ENCODE peak calls at places on chromosomes 11 and 22, in four cellular contexts. D is mesenchymal stem cell, G is HAP-1, S is heart left ventricle. J is an unnamed sample.

GRCh38 chr11:65653229-65654225 is 9.2 kb downstream of the RELA start:
- DNase-seq in D (no peak), G (no peak), S (peak; percentile 10), J (no peak)

GRCh38 chr22:30314918-30315317 is 11.8 kb downstream of the TBC1D10A start:
- DNase-seq in D (peak; percentile 68), G (no peak), S (no peak), J (no peak)

GRCh38 chr11:6646631-6647281 is 8.9 kb downstream of the DCHS1 start:
- DNase-seq in D (peak; percentile 56), G (no peak), S (peak; percentile 71), J (peak; percentile 58)

GRCh38 chr11:65530157-65530496 is 5.2 kb downstream of the SCYL1 start:
- DNase-seq in D (no peak), G (no peak), S (no peak), J (no peak)

GRCh38 chr11:86639172-86639571 is 33.2 kb downstream of the ME3 start:
- DNase-seq in D (peak; percentile 25), G (no peak), S (no peak), J (no peak)

GRCh38 chr11:103661991-103662390 is 374.4 kb upstream of the DDI1 start:
- DNase-seq in D (no peak), G (no peak), S (no peak), J (no peak)

GRCh38 chr11:123356539-123356938 is 73.5 kb upstream of the GRAMD1B start:
- DNase-seq in D (no peak), G (no peak), S (no peak), J (no peak)

GRCh38 chr11:14793546-14793945 is 98.5 kb downstream of the CYP2R1 start:
- DNase-seq in D (no peak), G (no peak), S (no peak), J (no peak)

GRCh38 chr11:5809122-5809519 is 397 bp downstream of the OR52N2 start:
- DNase-seq in D (peak; percentile 2), G (no peak), S (no peak), J (no peak)

GRCh38 chr11:67311556-67312082 is 8.3 kb downstream of the SSH3 start:
- DNase-seq in D (no peak), G (no peak), S (no peak), J (no peak)

GRCh38 chr11:110425751-110426545 is 3.8 kb upstream of the FDX1 start:
- DNase-seq in D (peak; percentile 77), G (no peak), S (no peak), J (no peak)

GRCh38 chr22:17085277-17086091 is 684 bp downstream of the IL17RA start:
- DNase-seq in D (peak; percentile 40), G (no peak), S (no peak), J (no peak)

GRCh38 chr11:70189622-70190021 is 13.5 kb upstream of the FADD start:
- DNase-seq in D (no peak), G (no peak), S (no peak), J (no peak)

DNA sequence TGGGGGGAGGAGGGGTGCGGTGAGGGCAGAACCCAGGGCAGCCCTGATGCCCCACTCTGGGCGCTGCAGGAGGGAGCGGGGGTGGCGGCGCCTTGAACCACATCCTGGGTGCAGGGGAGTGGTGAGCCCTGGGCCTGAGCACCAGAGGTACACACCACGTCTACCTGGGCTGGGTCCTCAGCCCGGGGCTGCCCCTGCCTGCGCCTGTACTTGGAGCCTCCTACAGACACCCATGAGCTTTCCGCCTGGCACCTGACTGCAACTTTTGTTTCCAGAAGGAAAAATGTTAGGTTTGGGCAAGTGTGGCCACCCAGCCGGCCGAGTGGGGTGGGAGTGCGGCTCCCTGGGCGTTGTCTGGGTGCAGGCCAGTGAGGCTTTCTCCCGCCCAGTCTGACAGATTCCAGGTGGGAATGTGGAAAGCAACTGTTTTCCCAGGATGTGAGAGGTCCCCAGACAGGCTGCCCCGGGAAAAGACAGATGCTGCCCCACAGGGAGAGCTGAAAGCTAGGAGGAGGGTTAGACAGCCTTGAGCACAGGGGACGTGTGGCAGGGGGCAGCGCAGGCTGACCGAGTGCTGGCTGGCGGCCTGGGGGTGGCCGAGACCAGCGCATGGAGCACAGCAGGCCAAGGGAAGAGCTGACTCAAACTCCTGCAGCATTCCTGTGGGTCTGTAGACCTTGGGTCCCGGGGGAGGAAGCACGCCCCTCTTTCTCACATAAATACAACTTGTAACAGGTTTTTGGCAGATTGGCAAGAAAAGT is 44.1 kb downstream of the GNB1L start:
- DNase-seq in D (peak; percentile 40), G (no peak), S (no peak), J (no peak)
- H3K27me3 ChIP-seq in D (no peaks in the 10 kb centered on the region), G (no peaks in the 10 kb centered on the region), S (no peaks in the 10 kb centered on the region), J (no peaks in the 10 kb centered on the region)

GRCh38 chr22:49301398-49302149 is 526.1 kb downstream of the BRD1 start:
- DNase-seq in D (no peak), G (no peak), S (no peak), J (no peak)

GRCh38 chr22:49298834-49299750 is 528.6 kb downstream of the BRD1 start:
- DNase-seq in D (no peak), G (no peak), S (no peak), J (no peak)

GRCh38 chr22:49299821-49300231 is 527.8 kb downstream of the BRD1 start:
- DNase-seq in D (no peak), G (no peak), S (no peak), J (no peak)

GRCh38 chr22:49300951-49301397 is 526.7 kb downstream of the BRD1 start:
- DNase-seq in D (no peak), G (no peak), S (no peak), J (no peak)

GRCh38 chr22:49300241-49300640 is 527.4 kb downstream of the BRD1 start:
- DNase-seq in D (no peak), G (no peak), S (no peak), J (no peak)
- H3K9me3 ChIP-seq in D (no peaks in the 10 kb centered on the region), G (no peaks in the 10 kb centered on the region), S (no peaks in the 10 kb centered on the region), J (no peaks in the 10 kb centered on the region)

GRCh38 chr22:37425369-37425768 is 1.9 kb downstream of the ELFN2 start:
- DNase-seq in D (no peak), G (no peak), S (no peak), J (no peak)
- H3K27me3 ChIP-seq in D (no peaks in the 10 kb centered on the region), G (peaks cover 2% of the 10 kb centered on the region), S (peaks cover 86% of the 10 kb centered on the region), J (peaks cover 64% of the 10 kb centered on the region)

GRCh38 chr11:50186146-50186545 is 153.5 kb downstream of the OR4C45 start:
- DNase-seq in D (no peak), G (no peak), S (no peak), J (no peak)

GRCh38 chr11:50182486-50182885 is 149.8 kb downstream of the OR4C45 start:
- DNase-seq in D (no peak), G (no peak), S (peak; percentile 9), J (no peak)

GRCh38 chr11:50192743-50193142 is 160.1 kb downstream of the OR4C45 start:
- DNase-seq in D (no peak), G (no peak), S (no peak), J (no peak)

GRCh38 chr11:50188040-50188439 is 155.4 kb downstream of the OR4C45 start:
- DNase-seq in D (no peak), G (no peak), S (no peak), J (no peak)

GRCh38 chr11:50187220-50187619 is 154.5 kb downstream of the OR4C45 start:
- DNase-seq in D (no peak), G (no peak), S (no peak), J (no peak)
- H3K9me3 ChIP-seq in D (peaks cover 2% of the 10 kb centered on the region), G (no peaks in the 10 kb centered on the region), S (no peaks in the 10 kb centered on the region), J (no peaks in the 10 kb centered on the region)

GRCh38 chr11:31805629-31806185 is 5.4 kb downstream of the PAX6 start:
- DNase-seq in D (no peak), G (no peak), S (no peak), J (no peak)

GRCh38 chr11:31807791-31808074 is 3.4 kb downstream of the PAX6 start:
- DNase-seq in D (no peak), G (no peak), S (no peak), J (no peak)

GRCh38 chr11:31806944-31807790 is 4.0 kb downstream of the PAX6 start:
- DNase-seq in D (no peak), G (no peak), S (no peak), J (no peak)

GRCh38 chr11:31805037-31805628 is 6.0 kb downstream of the PAX6 start:
- DNase-seq in D (no peak), G (no peak), S (no peak), J (no peak)

DNA sequence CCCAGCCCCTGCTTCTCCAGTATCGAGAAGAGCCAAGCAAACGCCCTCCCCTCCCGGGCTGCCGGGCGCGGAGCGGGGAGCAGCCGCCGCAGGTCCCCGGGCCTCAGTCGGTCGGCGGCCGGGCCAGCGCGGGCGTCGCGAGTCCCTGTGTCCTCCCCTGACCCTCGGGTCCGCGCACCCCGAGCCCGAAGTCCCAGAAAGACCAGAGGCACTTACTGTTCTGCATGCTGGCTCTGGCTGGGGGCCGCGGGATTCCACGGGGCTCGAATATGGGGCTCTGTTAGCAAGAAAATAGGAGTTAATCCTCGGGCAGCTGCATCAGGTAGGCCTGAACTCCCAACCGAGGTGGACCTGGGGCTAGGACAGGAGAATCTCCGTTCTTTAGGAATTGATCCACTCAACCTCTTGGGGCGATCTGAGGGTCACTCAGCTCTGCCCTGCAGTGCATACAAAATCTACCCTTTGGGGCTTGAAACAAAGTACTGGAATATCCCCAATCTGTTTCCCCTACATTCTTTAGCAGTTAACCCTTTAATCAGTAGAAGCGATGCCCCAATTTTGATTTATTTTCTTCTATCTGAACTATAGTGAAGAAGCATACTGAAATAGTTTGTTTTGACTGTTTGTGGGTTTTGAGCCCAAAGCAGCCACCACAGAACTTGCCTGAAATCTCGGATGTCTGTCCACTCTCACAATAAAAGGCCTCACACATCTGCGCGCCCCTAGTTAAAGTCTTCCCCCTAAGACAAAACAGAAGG is 4.8 kb downstream of the PAX6 start:
- DNase-seq in D (no peak), G (no peak), S (no peak), J (no peak)
- H3K27me3 ChIP-seq in D (peaks cover 89% of the 10 kb centered on the region), G (peaks cover 11% of the 10 kb centered on the region), S (peaks cover 100% of the 10 kb centered on the region), J (peaks cover 98% of the 10 kb centered on the region)

GRCh38 chr22:48753752-48754517 is 1073.7 kb downstream of the BRD1 start:
- DNase-seq in D (no peak), G (no peak), S (peak; percentile 3), J (no peak)

GRCh38 chr22:48750826-48751440 is 1076.7 kb downstream of the BRD1 start:
- DNase-seq in D (no peak), G (no peak), S (peak; percentile 3), J (no peak)

GRCh38 chr22:48753381-48753730 is 1074.3 kb downstream of the BRD1 start:
- DNase-seq in D (no peak), G (no peak), S (peak; percentile 2), J (no peak)

GRCh38 chr22:48751539-48752437 is 1075.9 kb downstream of the BRD1 start:
- DNase-seq in D (no peak), G (no peak), S (peak; percentile 2), J (no peak)

GRCh38 chr22:48752451-48753380 is 1075.0 kb downstream of the BRD1 start:
- DNase-seq in D (no peak), G (no peak), S (peak; percentile 3), J (no peak)
- H3K9me3 ChIP-seq in D (no peaks in the 10 kb centered on the region), G (no peaks in the 10 kb centered on the region), S (no peaks in the 10 kb centered on the region), J (no peaks in the 10 kb centered on the region)

DNA sequence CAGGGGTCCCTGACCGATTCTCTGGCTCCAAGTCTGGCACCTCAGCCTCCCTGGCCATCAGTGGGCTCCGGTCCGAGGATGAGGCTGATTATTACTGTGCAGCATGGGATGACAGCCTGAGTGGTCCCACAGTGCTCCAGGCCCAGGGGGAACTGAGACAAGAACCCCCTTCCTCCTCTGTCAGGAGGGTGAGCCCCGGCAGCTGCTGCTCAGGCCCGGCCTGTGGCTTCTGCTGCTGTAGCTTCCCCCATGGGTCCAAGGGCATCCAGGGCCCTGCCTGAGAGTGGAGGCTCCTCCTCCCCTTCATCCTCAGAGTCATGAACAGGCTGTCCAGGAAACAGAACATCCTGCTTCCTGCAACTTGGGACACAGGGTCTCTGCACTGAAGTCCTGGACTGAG is 113.5 kb downstream of the VPREB1 start:
- DNase-seq in D (no peak), G (no peak), S (no peak), J (no peak)
- H3K27me3 ChIP-seq in D (peaks cover 35% of the 10 kb centered on the region), G (peaks cover 22% of the 10 kb centered on the region), S (peaks cover 11% of the 10 kb centered on the region), J (peaks cover 5% of the 10 kb centered on the region)

GRCh38 chr22:49199224-49199623 is 628.4 kb downstream of the BRD1 start:
- DNase-seq in D (no peak), G (no peak), S (no peak), J (peak; percentile 2)
- H3K9me3 ChIP-seq in D (no peaks in the 10 kb centered on the region), G (no peaks in the 10 kb centered on the region), S (no peaks in the 10 kb centered on the region), J (no peaks in the 10 kb centered on the region)

J was measured in gastrocnemius medialis.